ENCODE peak calls at places on chromosome 1, in ten cellular contexts. V is pulmonary artery endothelial cell; K is anterior cingulate cortex; N is OCI-LY7; H is CD8-positive, alpha-beta T cell; E is iPS-NIHi11; I is globus pallidus; T is HTR-8/SVneo; U is activated T-cell treated with anti-CD3 and anti-CD28 coated beads, Interleukin-2, amount 50 U/mL, for 72 hours; M is tibial artery. J is an unnamed sample.

GRCh38 chr1:178344513-178345077 is 152.2 kb downstream of the CLEC20A start:
- DNase-seq in T (peak), M (no peak), U (no peak), N (peak), E (peak), H (no peak), K (no peak), I (peak), V (peak), J (no peak)

GRCh38 chr1:161020573-161021167 is at the start of gene F11R:
- DNase-seq in K (no peak), U (peak), N (no peak), T (no peak), I (no peak), H (no peak), E (peak), V (no peak), M (no peak), J (peak)

GRCh38 chr1:5877001-5877400 is 115.2 kb downstream of the NPHP4 start:
- DNase-seq in M (no peak), T (no peak), E (no peak), H (no peak), N (no peak), K (no peak), U (no peak), I (no peak), V (no peak), J (no peak)

GRCh38 chr1:95057361-95057760 is 15.4 kb downstream of the ALG14 start:
- DNase-seq in I (no peak), H (no peak), N (no peak), V (no peak), T (no peak), K (no peak), M (no peak), E (no peak), U (no peak), J (no peak)

GRCh38 chr1:222583079-222583478 is 6.7 kb downstream of the TAF1A start:
- DNase-seq in I (peak), K (no peak), H (no peak), T (no peak), V (no peak), E (no peak), N (peak), U (no peak), M (no peak), J (peak)

GRCh38 chr1:58933599-58933926 is 149.7 kb upstream of the JUN start:
- DNase-seq in N (no peak), I (no peak), K (no peak), U (no peak), T (no peak), H (no peak), M (no peak), V (no peak), E (no peak), J (no peak)

GRCh38 chr1:167197692-167198091 is 23.0 kb upstream of the POU2F1 start:
- DNase-seq in I (no peak), K (no peak), M (no peak), N (no peak), E (no peak), T (no peak), U (no peak), H (no peak), V (no peak), J (no peak)

GRCh38 chr1:167388976-167389375 is 129.4 kb downstream of the CD247 start:
- DNase-seq in T (no peak), U (no peak), E (no peak), H (no peak), K (no peak), I (no peak), V (no peak), N (no peak), M (no peak), J (no peak)

GRCh38 chr1:200890027-200890426 is 4.7 kb upstream of the INAVA start:
- DNase-seq in M (no peak), N (no peak), E (no peak), T (no peak), U (no peak), V (no peak), H (no peak), K (no peak), I (no peak), J (no peak)

GRCh38 chr1:228689255-228689654 is 46.0 kb upstream of the RHOU start:
- DNase-seq in H (no peak), E (no peak), N (no peak), U (no peak), T (no peak), I (no peak), M (no peak), V (no peak), K (no peak), J (no peak)

GRCh38 chr1:240084337-240084736 is 7.3 kb upstream of the FMN2 start:
- DNase-seq in E (no peak), K (no peak), I (no peak), U (no peak), M (no peak), H (no peak), N (no peak), T (no peak), V (no peak), J (no peak)

GRCh38 chr1:61084560-61084991 is 2.2 kb downstream of the NFIA start:
- DNase-seq in V (no peak), T (no peak), K (no peak), H (no peak), E (no peak), I (peak), N (no peak), M (no peak), U (no peak), J (no peak)

GRCh38 chr1:246178902-246179301 is 328.2 kb downstream of the SMYD3 start:
- DNase-seq in E (no peak), H (no peak), T (no peak), I (no peak), U (no peak), N (no peak), K (no peak), M (no peak), V (no peak), J (no peak)

GRCh38 chr1:37858931-37859506 is 373 bp downstream of the MTF1 start:
- DNase-seq in H (no peak), N (peak), V (no peak), U (peak), M (no peak), I (no peak), T (no peak), K (no peak), E (no peak), J (peak)

GRCh38 chr1:198157847-198158765 is 1.3 kb downstream of the NEK7 start:
- DNase-seq in V (no peak), K (peak), T (no peak), N (peak), M (no peak), U (no peak), E (no peak), H (no peak), I (peak), J (peak)

GRCh38 chr1:178539291-178539690 is 26.4 kb downstream of the TEX35 start:
- DNase-seq in I (no peak), V (no peak), E (no peak), N (no peak), U (no peak), H (no peak), M (no peak), T (no peak), K (no peak), J (no peak)

GRCh38 chr1:185419718-185420117 is 102.7 kb upstream of the IVNS1ABP start:
- DNase-seq in U (no peak), H (no peak), N (no peak), M (no peak), I (no peak), T (no peak), K (no peak), V (no peak), E (no peak), J (no peak)

GRCh38 chr1:19698181-19698580 is 33.5 kb downstream of the HTR6 start:
- DNase-seq in U (no peak), T (no peak), N (peak), E (no peak), M (no peak), V (no peak), H (no peak), I (no peak), K (no peak), J (peak)

GRCh38 chr1:109392788-109393580 is 4.7 kb downstream of the SORT1 start:
- DNase-seq in M (peak), E (no peak), I (peak), T (no peak), N (no peak), H (no peak), U (no peak), V (no peak), K (peak), J (no peak)

GRCh38 chr1:192491804-192492554 is 83.6 kb upstream of the RGS1 start:
- DNase-seq in K (no peak), H (no peak), N (no peak), U (no peak), V (no peak), T (no peak), M (no peak), I (no peak), E (no peak), J (no peak)

GRCh38 chr1:44405041-44405803 is at the start of gene RNF220:
- DNase-seq in V (peak), H (no peak), E (peak), T (peak), I (peak), K (peak), M (peak), N (no peak), U (peak), J (no peak)